ENCODE peak calls at places on chromosomes 5 and 9, in eight cellular contexts. H is NT2/D1, K is K562, E is OCI-LY7, R is trophoblast cell, A is spleen, Y is aorta, T is endothelial cell of umbilical vein. M is an unnamed sample. For H3K9me3, the result is how much of the 10 kb centered on the place peaks cover.

GRCh38 chr9:24590432-24590831 is 44.7 kb upstream of the IZUMO3 start:
- DNase-seq in H (no peak), K (no peak), E (no peak), R (no peak), A (no peak), Y (no peak), T (no peak), M (no peak)

GRCh38 chr9:114621975-114622609 is 11.0 kb downstream of the TMEM268 start:
- DNase-seq in H (no peak), K (no peak), E (no peak), R (no peak), A (no peak), Y (no peak), T (peak), M (peak)

GRCh38 chr9:134156564-134157377 is 7.6 kb downstream of the RNU6ATAC start:
- DNase-seq in H (no peak), K (no peak), E (no peak), R (no peak), A (peak), Y (no peak), T (no peak), M (no peak)

GRCh38 chr5:130021000-130021399 is 116.7 kb downstream of the CHSY3 start:
- DNase-seq in H (no peak), K (no peak), E (no peak), R (no peak), A (no peak), Y (no peak), T (no peak), M (no peak)

GRCh38 chr5:168188182-168188581 is 103.3 kb upstream of the WWC1 start:
- DNase-seq in H (no peak), K (no peak), E (no peak), R (peak), A (no peak), Y (no peak), T (no peak), M (no peak)

GRCh38 chr9:125744616-125745387 is 2.4 kb upstream of the PBX3 start:
- DNase-seq in H (no peak), K (no peak), E (no peak), R (no peak), A (no peak), Y (no peak), T (no peak), M (no peak)

GRCh38 chr9:133125706-133126696 is 5.0 kb upstream of the RALGDS start:
- DNase-seq in H (no peak), K (no peak), E (no peak), R (no peak), A (no peak), Y (no peak), T (peak), M (no peak)

GRCh38 chr5:135567661-135568060 is 11.1 kb downstream of the CXCL14 start:
- DNase-seq in H (no peak), K (no peak), E (no peak), R (no peak), A (peak), Y (no peak), T (no peak), M (no peak)

GRCh38 chr9:90539266-90539665 is 103.4 kb downstream of the DIRAS2 start:
- DNase-seq in H (no peak), K (no peak), E (no peak), R (no peak), A (no peak), Y (no peak), T (no peak), M (no peak)

GRCh38 chr9:120723547-120723946 is 9.3 kb upstream of the MEGF9 start:
- DNase-seq in H (no peak), K (no peak), E (no peak), R (no peak), A (no peak), Y (no peak), T (no peak), M (no peak)

GRCh38 chr9:3880851-3881250 is 355.1 kb upstream of the RFX3 start:
- DNase-seq in H (no peak), K (no peak), E (no peak), R (no peak), A (no peak), Y (no peak), T (no peak), M (no peak)

GRCh38 chr5:59793000-59793399 is 100.5 kb downstream of the PDE4D start:
- DNase-seq in H (no peak), K (no peak), E (no peak), R (peak), A (no peak), Y (peak), T (no peak), M (no peak)

GRCh38 chr5:143217065-143217803 is 186.3 kb downstream of the NR3C1 start:
- DNase-seq in H (no peak), K (peak), E (no peak), R (no peak), A (no peak), Y (no peak), T (no peak), M (no peak)

GRCh38 chr9:38309324-38310195 is 82.9 kb upstream of the ALDH1B1 start:
- DNase-seq in H (no peak), K (no peak), E (no peak), R (no peak), A (no peak), Y (no peak), T (no peak), M (no peak)

GRCh38 chr9:22395585-22396205 is 50.9 kb upstream of the DMRTA1 start:
- DNase-seq in H (no peak), K (no peak), E (no peak), R (no peak), A (no peak), Y (no peak), T (no peak), M (no peak)

GRCh38 chr5:175610381-175610780 is 47.5 kb upstream of the HRH2 start:
- DNase-seq in H (no peak), K (no peak), E (no peak), R (no peak), A (no peak), Y (no peak), T (no peak), M (no peak)

GRCh38 chr5:103867857-103868598 is 305.4 kb upstream of the NUDT12 start:
- DNase-seq in H (no peak), K (no peak), E (no peak), R (peak), A (no peak), Y (no peak), T (no peak), M (no peak)

GRCh38 chr9:129567842-129568559 is 52.9 kb downstream of the C9orf50 start:
- DNase-seq in H (no peak), K (peak), E (no peak), R (no peak), A (no peak), Y (peak), T (peak), M (peak)

GRCh38 chr9:28264368-28264767 is 691.1 kb upstream of the C9orf72 start:
- DNase-seq in H (no peak), K (no peak), E (no peak), R (no peak), A (no peak), Y (no peak), T (no peak), M (no peak)

GRCh38 chr5:118243613-118244012 is 744.7 kb downstream of the DTWD2 start:
- DNase-seq in H (no peak), K (no peak), E (no peak), R (no peak), A (no peak), Y (no peak), T (no peak), M (no peak)

GRCh38 chr9:119811030-119811429 is 441.8 kb upstream of the BRINP1 start:
- DNase-seq in H (no peak), K (no peak), E (no peak), R (no peak), A (no peak), Y (no peak), T (no peak), M (no peak)

GRCh38 chr9:133522073-133522910 is 2.5 kb downstream of the MYMK start:
- DNase-seq in H (no peak), K (no peak), E (no peak), R (no peak), A (no peak), Y (no peak), T (no peak), M (peak)

GRCh38 chr9:93678199-93679019 is 102.0 kb downstream of the PHF2 start:
- DNase-seq in H (no peak), K (no peak), E (no peak), R (no peak), A (peak), Y (peak), T (no peak), M (peak)

GRCh38 chr5:98777295-98777694 is 3.8 kb downstream of the RGMB start:
- DNase-seq in H (no peak), K (no peak), E (no peak), R (no peak), A (no peak), Y (no peak), T (no peak), M (no peak)

GRCh38 chr5:153658606-153659005 is 168.1 kb downstream of the GRIA1 start:
- DNase-seq in H (peak), K (no peak), E (no peak), R (no peak), A (no peak), Y (no peak), T (no peak), M (no peak)

GRCh38 chr9:109560470-109561132 is 62.5 kb upstream of the PTPN3 start:
- DNase-seq in H (no peak), K (no peak), E (no peak), R (peak), A (no peak), Y (no peak), T (no peak), M (no peak)

GRCh38 chr5:76081811-76082783 is 1.1 kb upstream of the SV2C start:
- DNase-seq in H (no peak), K (no peak), E (no peak), R (no peak), A (peak), Y (no peak), T (no peak), M (peak)

GRCh38 chr5:73783823-73784222 is 157.8 kb downstream of the ARHGEF28 start:
- DNase-seq in H (no peak), K (no peak), E (peak), R (no peak), A (no peak), Y (no peak), T (peak), M (no peak)

GRCh38 chr5:78279194-78279593 is 15.3 kb downstream of the AP3B1 start:
- DNase-seq in H (no peak), K (no peak), E (no peak), R (no peak), A (no peak), Y (no peak), T (no peak), M (no peak)

GRCh38 chr9:77019010-77019809 is at the start of gene FOXB2:
- DNase-seq in H (no peak), K (no peak), E (no peak), R (no peak), A (no peak), Y (peak), T (no peak), M (peak)
- H3K9me3 ChIP-seq in H (under half), K (under half), E (under half), R (under half), A (under half), Y (under half), T (under half), M (under half)

GRCh38 chr5:149094996-149095395 is 32.1 kb upstream of the SH3TC2 start:
- DNase-seq in H (no peak), K (no peak), E (no peak), R (peak), A (no peak), Y (no peak), T (no peak), M (no peak)

GRCh38 chr5:149099920-149100319 is 37.1 kb upstream of the SH3TC2 start:
- DNase-seq in H (no peak), K (no peak), E (no peak), R (no peak), A (no peak), Y (no peak), T (no peak), M (no peak)

GRCh38 chr5:149100331-149100730 is 37.5 kb upstream of the SH3TC2 start:
- DNase-seq in H (no peak), K (no peak), E (no peak), R (no peak), A (no peak), Y (no peak), T (no peak), M (no peak)
- H3K9me3 ChIP-seq in H (under half), K (under half), E (under half), R (under half), A (half or more), Y (under half), T (under half), M (under half)

GRCh38 chr5:1043327-1043726 is 34.7 kb downstream of the NKD2 start:
- DNase-seq in H (no peak), K (no peak), E (no peak), R (no peak), A (no peak), Y (no peak), T (no peak), M (no peak)

GRCh38 chr5:1040571-1040970 is 32.0 kb downstream of the NKD2 start:
- DNase-seq in H (no peak), K (no peak), E (no peak), R (no peak), A (no peak), Y (peak), T (no peak), M (no peak)

GRCh38 chr5:1042626-1043025 is 34.0 kb downstream of the NKD2 start:
- DNase-seq in H (no peak), K (no peak), E (no peak), R (no peak), A (no peak), Y (no peak), T (no peak), M (no peak)

GRCh38 chr5:1039706-1040260 is 31.2 kb downstream of the NKD2 start:
- DNase-seq in H (no peak), K (no peak), E (no peak), R (no peak), A (no peak), Y (no peak), T (no peak), M (no peak)

GRCh38 chr5:1041225-1042186 is 32.9 kb downstream of the NKD2 start:
- DNase-seq in H (no peak), K (no peak), E (no peak), R (no peak), A (no peak), Y (no peak), T (no peak), M (no peak)
- H3K9me3 ChIP-seq in H (under half), K (under half), E (under half), R (half or more), A (under half), Y (under half), T (under half), M (under half)

GRCh38 chr9:77016111-77016525 is 3.3 kb upstream of the FOXB2 start:
- DNase-seq in H (no peak), K (no peak), E (no peak), R (no peak), A (no peak), Y (no peak), T (no peak), M (no peak)

GRCh38 chr9:77019810-77020437 is 469 bp downstream of the FOXB2 start:
- DNase-seq in H (no peak), K (no peak), E (no peak), R (no peak), A (no peak), Y (no peak), T (no peak), M (no peak)

GRCh38 chr9:77017505-77017894 is 2.0 kb upstream of the FOXB2 start:
- DNase-seq in H (no peak), K (no peak), E (no peak), R (no peak), A (no peak), Y (no peak), T (no peak), M (no peak)

GRCh38 chr9:77016526-77017504 is 2.6 kb upstream of the FOXB2 start:
- DNase-seq in H (no peak), K (no peak), E (no peak), R (no peak), A (no peak), Y (no peak), T (no peak), M (no peak)

DNA sequence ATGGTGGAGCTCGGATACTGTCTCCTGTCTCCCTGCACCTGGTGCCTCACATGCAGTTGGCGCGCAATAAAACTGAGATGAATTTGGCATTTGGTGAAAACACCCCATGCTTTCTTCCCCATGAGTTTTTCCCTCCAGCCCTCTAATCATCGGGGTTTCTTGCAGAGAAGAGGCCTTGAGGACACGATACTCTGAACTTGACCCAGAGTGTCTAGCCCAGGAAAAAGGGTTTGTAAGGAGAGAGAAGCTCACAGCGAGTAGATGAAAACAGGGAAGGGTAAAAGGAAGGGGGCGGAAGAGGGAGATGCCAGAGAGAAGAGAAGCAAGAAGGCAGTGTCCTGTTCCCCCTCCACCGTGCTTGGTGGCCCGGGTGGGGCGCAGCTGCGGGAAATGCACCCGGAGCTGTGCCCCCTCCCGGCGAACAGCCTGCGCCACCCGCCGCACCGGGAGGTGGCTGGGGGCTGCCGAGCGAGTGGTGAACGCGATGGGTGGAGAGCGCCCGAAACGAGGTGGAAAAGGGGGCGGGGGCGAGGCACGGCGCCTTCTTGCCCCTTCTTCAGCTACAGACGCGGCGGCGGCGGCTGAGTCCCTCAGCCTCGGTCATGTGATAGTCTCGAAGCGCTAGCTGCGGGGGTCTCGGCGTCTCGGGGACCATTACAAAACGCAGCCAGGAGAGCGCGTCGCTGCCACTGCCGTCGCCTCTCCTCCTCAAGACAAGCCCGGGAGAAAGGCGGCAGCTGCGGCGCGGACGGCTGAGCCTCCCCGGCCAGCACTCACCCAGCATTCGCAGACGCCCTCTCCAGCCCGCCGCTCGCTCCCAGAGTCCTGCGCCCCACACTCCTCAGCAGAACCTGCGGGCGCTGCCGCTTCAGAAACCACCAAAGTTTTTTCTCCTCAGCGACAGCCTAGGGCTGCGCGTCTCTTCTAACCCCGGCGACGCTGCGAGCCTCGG is 1.1 kb upstream of the FOXB2 start:
- DNase-seq in H (no peak), K (no peak), E (no peak), R (no peak), A (no peak), Y (no peak), T (no peak), M (no peak)
- H3K9me3 ChIP-seq in H (under half), K (under half), E (under half), R (under half), A (under half), Y (under half), T (under half), M (under half)

M was measured in left lung.